ENCODE peak calls at places on chromosomes 2 and 18, in nine cellular contexts. R is cardiac fibroblast, Q is upper lobe of right lung, L is AG04449, P is astrocyte of the spinal cord, O is astrocyte of the cerebellum, D is body of pancreas, X is HCT116, B is testis. I is an unnamed sample.

GRCh38 chr18:9765505-9765904 is 57.4 kb downstream of the RAB31 start:
- DNase-seq in R (no peak), Q (no peak), L (no peak), P (no peak), O (no peak), D (no peak), X (no peak), B (no peak), I (no peak)

GRCh38 chr2:20676353-20677215 is 9.6 kb downstream of the GDF7 start:
- DNase-seq in R (no peak), Q (no peak), L (no peak), P (no peak), O (no peak), D (peak; percentile 53), X (no peak), B (no peak), I (no peak)

GRCh38 chr2:15311201-15311882 is 249.8 kb downstream of the NBAS start:
- DNase-seq in R (peak; percentile 12), Q (no peak), L (no peak), P (peak; percentile 29), O (no peak), D (no peak), X (no peak), B (no peak), I (no peak)

GRCh38 chr2:39996653-39997080 is 217.6 kb upstream of the THUMPD2 start:
- DNase-seq in R (peak; percentile 48), Q (no peak), L (no peak), P (peak; percentile 94), O (peak; percentile 29), D (no peak), X (peak; percentile 68), B (no peak), I (peak; percentile 71)

GRCh38 chr2:135850811-135851668 is 14.1 kb upstream of the LCT start:
- DNase-seq in R (no peak), Q (no peak), L (no peak), P (no peak), O (no peak), D (no peak), X (no peak), B (no peak), I (no peak)

GRCh38 chr2:113202305-113203216 is 28.8 kb downstream of the PSD4 start:
- DNase-seq in R (no peak), Q (peak; percentile 63), L (no peak), P (no peak), O (no peak), D (no peak), X (no peak), B (no peak), I (no peak)

GRCh38 chr2:45578056-45578843 is 32.8 kb downstream of the SRBD1 start:
- DNase-seq in R (peak; percentile 64), Q (no peak), L (no peak), P (peak; percentile 46), O (no peak), D (no peak), X (no peak), B (no peak), I (peak; percentile 58)

GRCh38 chr18:49561377-49562193 is at the start of gene LIPG:
- DNase-seq in R (peak; percentile 85), Q (peak; percentile 69), L (no peak), P (peak; percentile 69), O (peak; percentile 31), D (peak; percentile 33), X (peak; percentile 57), B (peak; percentile 85), I (peak; percentile 73)

GRCh38 chr2:132559921-132560320 is 110.1 kb downstream of the LYPD1 start:
- DNase-seq in R (no peak), Q (no peak), L (no peak), P (no peak), O (no peak), D (no peak), X (no peak), B (no peak), I (no peak)

GRCh38 chr2:212402316-212402715 is 136.3 kb downstream of the ERBB4 start:
- DNase-seq in R (no peak), Q (no peak), L (no peak), P (no peak), O (no peak), D (no peak), X (no peak), B (no peak), I (no peak)

GRCh38 chr2:2014251-2014761 is 270.0 kb upstream of the PXDN start:
- DNase-seq in R (peak; percentile 51), Q (no peak), L (no peak), P (peak; percentile 87), O (peak; percentile 71), D (peak; percentile 59), X (no peak), B (peak; percentile 18), I (no peak)

DNA sequence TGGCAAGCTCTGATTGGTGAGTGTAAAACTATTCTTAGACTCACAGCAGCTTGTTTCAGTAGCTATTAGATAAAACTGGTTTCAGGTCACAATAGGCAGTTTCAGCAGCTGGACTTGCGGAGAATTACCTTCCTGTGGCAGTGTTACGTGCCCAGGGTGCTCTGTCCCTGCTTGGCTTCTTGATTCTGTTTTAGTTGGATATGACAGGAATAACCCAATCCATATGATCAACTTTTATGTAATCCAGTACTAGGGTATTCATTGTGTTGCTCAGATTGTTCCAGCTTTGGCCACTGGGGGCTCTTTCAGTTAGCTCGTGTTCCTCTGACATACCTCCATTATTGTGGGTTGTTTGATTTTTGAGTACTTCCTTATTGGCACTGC is 43.1 kb downstream of the INPP4A start:
- DNase-seq in R (peak; percentile 33), Q (no peak), L (no peak), P (peak; percentile 12), O (no peak), D (peak; percentile 37), X (peak; percentile 39), B (no peak), I (no peak)
- TF ChIP-seq CTCF in R (peak; percentile 57), Q (peak; percentile 50), L (peak; percentile 23), P (peak; percentile 67), O (peak; percentile 55), D (peak; percentile 39), X (peak; percentile 69), B (no peak), I (peak; percentile 17)

GRCh38 chr2:55225481-55226020 is 6.5 kb downstream of the CLHC1 start:
- DNase-seq in R (no peak), Q (no peak), L (no peak), P (no peak), O (no peak), D (no peak), X (no peak), B (no peak), I (no peak)

GRCh38 chr2:55229221-55229620 is 2.9 kb downstream of the CLHC1 start:
- DNase-seq in R (no peak), Q (no peak), L (no peak), P (no peak), O (no peak), D (no peak), X (no peak), B (no peak), I (peak; percentile 27)

GRCh38 chr2:55228224-55228563 is 3.9 kb downstream of the CLHC1 start:
- DNase-seq in R (no peak), Q (no peak), L (no peak), P (no peak), O (no peak), D (no peak), X (no peak), B (no peak), I (no peak)

GRCh38 chr2:55224761-55225261 is 7.3 kb downstream of the CLHC1 start:
- DNase-seq in R (no peak), Q (no peak), L (no peak), P (no peak), O (no peak), D (no peak), X (no peak), B (no peak), I (peak; percentile 80)

DNA sequence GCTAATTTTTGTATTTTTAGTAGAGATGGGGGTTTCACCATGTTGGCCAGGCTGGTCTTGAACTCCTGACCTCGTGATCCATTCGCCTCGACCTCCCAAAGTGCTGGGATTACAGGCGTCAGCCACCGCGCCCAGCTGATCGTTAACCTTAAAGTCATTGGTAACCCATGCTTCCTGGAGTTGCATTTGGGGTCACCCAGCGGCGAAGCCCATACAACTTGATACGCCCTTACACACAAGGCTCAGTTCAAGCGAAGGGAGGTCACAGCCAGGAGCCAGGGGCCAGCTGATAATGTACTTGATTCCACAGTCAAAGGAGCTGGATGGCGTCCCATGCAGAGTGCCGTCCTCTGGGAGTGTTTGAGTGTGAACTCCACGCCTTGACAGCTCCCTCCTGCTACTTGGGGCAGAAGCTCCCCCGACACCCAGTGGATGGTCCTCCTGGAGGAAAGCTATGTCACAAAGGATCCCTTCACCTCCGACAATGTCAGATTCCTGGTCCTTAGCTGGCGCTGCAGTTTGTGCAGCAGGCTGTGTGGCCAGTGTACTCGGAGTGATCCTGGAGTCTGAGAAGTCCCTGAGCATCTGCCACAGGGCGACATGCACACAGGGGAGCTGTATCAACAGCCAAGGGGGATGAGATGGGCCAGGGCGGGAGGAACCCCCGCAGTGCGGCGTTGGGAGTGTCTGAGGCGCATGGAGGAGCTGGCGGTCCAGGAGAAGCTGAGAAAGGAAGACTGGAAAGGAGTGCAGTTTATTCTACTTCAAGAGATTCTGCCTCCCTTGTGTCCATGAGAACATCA is 7.9 kb downstream of the CLHC1 start:
- DNase-seq in R (no peak), Q (no peak), L (no peak), P (no peak), O (no peak), D (peak; percentile 19), X (no peak), B (peak; percentile 17), I (no peak)
- H3K4me3 ChIP-seq in R (no peak overlapping the region), Q (peak overlapping the region; percentile 70), L (no peak overlapping the region), P (no peak overlapping the region), O (no peak overlapping the region), D (no peak overlapping the region), X (no peak overlapping the region), B (peak overlapping the region; percentile 84), I (no peak overlapping the region)

GRCh38 chr2:158179660-158180059 is 78.0 kb downstream of the UPP2 start:
- DNase-seq in R (peak; percentile 37), Q (no peak), L (no peak), P (peak; percentile 42), O (no peak), D (no peak), X (peak; percentile 13), B (no peak), I (peak; percentile 31)
- TF ChIP-seq CTCF in R (peak; percentile 35), Q (peak; percentile 45), L (peak; percentile 1), P (peak; percentile 37), O (peak; percentile 30), D (peak; percentile 17), X (peak; percentile 18), B (peak; percentile 7), I (no peak)

GRCh38 chr2:169694894-169695260 is 608 bp downstream of the PHOSPHO2 start:
- DNase-seq in R (no peak), Q (no peak), L (no peak), P (no peak), O (no peak), D (no peak), X (no peak), B (no peak), I (no peak)

GRCh38 chr2:169696381-169696780 is 2.1 kb downstream of the PHOSPHO2 start:
- DNase-seq in R (no peak), Q (no peak), L (no peak), P (no peak), O (no peak), D (no peak), X (no peak), B (no peak), I (no peak)

GRCh38 chr2:169690958-169691357 is 3.2 kb downstream of the CFAP210 start:
- DNase-seq in R (no peak), Q (no peak), L (no peak), P (no peak), O (no peak), D (no peak), X (no peak), B (no peak), I (no peak)

GRCh38 chr2:169694113-169694893 is at the start of the genes CFAP210 and PHOSPHO2:
- DNase-seq in R (peak; percentile 98), Q (peak; percentile 100), L (peak; percentile 69), P (peak; percentile 97), O (peak; percentile 91), D (peak; percentile 100), X (peak; percentile 92), B (peak; percentile 100), I (peak; percentile 98)

GRCh38 chr2:169693344-169693743 is 861 bp downstream of the CFAP210 start:
- DNase-seq in R (no peak), Q (no peak), L (no peak), P (no peak), O (no peak), D (no peak), X (peak; percentile 7), B (no peak), I (no peak)
- H3K4me3 ChIP-seq in R (no peak overlapping the region), Q (peak overlapping the region; percentile 73), L (no peak overlapping the region), P (no peak overlapping the region), O (no peak overlapping the region), D (no peak overlapping the region), X (peak overlapping the region; percentile 87), B (peak overlapping the region; percentile 80), I (peak overlapping the region; percentile 81)

I was measured in foreskin fibroblast.